ENCODE peak calls at places on chromosomes 16 and 17, in nine cellular contexts. I, Y, B, E, K, R, M, L and X are unnamed samples.

GRCh38 chr16:27515874-27516353 is 33.8 kb downstream of the GTF3C1 start:
- DNase-seq in I (no peak), L (no peak), B (peak; percentile 30), E (no peak), R (no peak), Y (no peak), M (peak; percentile 55), K (no peak), X (no peak)

GRCh38 chr17:63082273-63082861 is 116.3 kb downstream of the TANC2 start:
- DNase-seq in K (no peak), R (no peak), Y (peak; percentile 59), E (peak; percentile 82), I (no peak), L (peak; percentile 9), B (peak; percentile 17), M (no peak), X (no peak)

GRCh38 chr17:51060396-51060795 is 60.3 kb downstream of the SPAG9 start:
- DNase-seq in B (peak; percentile 6), R (no peak), Y (no peak), L (no peak), I (peak; percentile 58), E (no peak), K (no peak), M (no peak), X (no peak)

GRCh38 chr17:47279062-47279801 is 25.6 kb downstream of the ITGB3 start:
- DNase-seq in E (peak; percentile 95), L (peak; percentile 96), I (peak; percentile 99), K (no peak), B (peak; percentile 52), M (no peak), R (peak; percentile 93), Y (peak; percentile 98), X (peak; percentile 66)

GRCh38 chr17:17911003-17911613 is 61.1 kb downstream of the TOM1L2 start:
- DNase-seq in Y (no peak), B (no peak), E (no peak), M (no peak), R (no peak), L (no peak), K (no peak), I (no peak), X (no peak)

GRCh38 chr16:85363881-85364280 is 249.2 kb upstream of the GSE1 start:
- DNase-seq in B (no peak), E (no peak), K (no peak), M (no peak), I (no peak), R (no peak), Y (peak; percentile 93), L (no peak), X (no peak)

GRCh38 chr17:48483471-48484131 is 47.2 kb downstream of the HOXB1 start:
- DNase-seq in I (peak; percentile 93), M (peak; percentile 20), Y (peak; percentile 99), B (peak; percentile 41), K (no peak), R (no peak), L (peak; percentile 97), E (peak; percentile 96), X (no peak)

GRCh38 chr16:77660311-77660710 is 62.0 kb upstream of the NUDT7 start:
- DNase-seq in M (peak; percentile 16), Y (peak; percentile 60), B (peak; percentile 73), K (no peak), R (peak; percentile 86), L (no peak), E (peak; percentile 76), I (no peak), X (no peak)

GRCh38 chr16:69925311-69925710 is 25.8 kb upstream of the CLEC18A start:
- DNase-seq in L (no peak), K (no peak), Y (no peak), R (no peak), I (no peak), E (no peak), M (no peak), B (no peak), X (no peak)

GRCh38 chr17:80760501-80760900 is 215.9 kb downstream of the RPTOR start:
- DNase-seq in M (no peak), B (no peak), I (peak; percentile 79), L (no peak), R (no peak), K (no peak), E (no peak), Y (no peak), X (peak; percentile 63)

GRCh38 chr16:71367243-71367976 is 8.9 kb downstream of the CALB2 start:
- DNase-seq in I (peak; percentile 38), B (peak; percentile 69), M (peak; percentile 86), R (no peak), E (peak; percentile 16), L (peak; percentile 13), Y (no peak), K (no peak), X (no peak)

DNA sequence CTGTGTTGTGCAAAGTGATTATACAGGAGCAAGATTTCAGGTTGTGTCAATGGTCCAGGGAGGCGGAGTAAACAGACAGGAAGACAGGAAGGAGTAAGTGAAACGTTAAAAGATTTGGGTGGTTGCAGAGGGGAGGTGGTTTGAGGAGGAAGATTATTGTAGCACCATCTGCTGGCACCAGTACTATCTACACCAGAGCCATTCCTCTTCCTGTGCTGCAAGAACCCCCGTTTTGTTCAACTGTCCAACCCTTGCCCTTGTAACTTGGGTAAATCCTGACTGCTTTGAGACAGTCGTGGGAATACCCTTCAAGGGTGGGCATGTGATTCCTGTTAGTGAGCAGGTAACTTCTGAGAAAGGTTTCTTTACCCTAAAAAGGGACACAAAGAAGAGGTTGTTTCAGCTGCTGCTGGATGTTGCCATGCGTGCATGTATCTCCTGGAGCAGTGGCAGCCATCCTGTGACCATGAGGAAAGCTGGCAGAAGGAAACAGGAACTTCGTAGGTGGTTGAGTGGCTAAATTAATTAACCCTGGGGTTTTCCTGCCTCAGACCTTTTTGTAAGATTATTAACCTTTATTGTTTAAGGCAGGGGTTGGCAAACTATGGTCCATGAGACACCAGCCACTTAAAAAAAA is 124.1 kb downstream of the PRKCA start:
- DNase-seq in M (no peak), L (no peak), R (no peak), I (no peak), K (peak; percentile 64), B (no peak), Y (no peak), E (peak; percentile 39), X (no peak)
- TF ChIP-seq CTCF in M (no peak), L (no peak), R (no peak), I (peak; percentile 29), K (peak; percentile 48), B (no peak), Y (peak; percentile 29), E (peak; percentile 14), X (peak; percentile 38)

GRCh38 chr17:41785091-41785875 is 1.2 kb downstream of the JUP start:
- DNase-seq in Y (no peak), B (peak; percentile 88), R (no peak), L (no peak), I (peak; percentile 59), E (no peak), M (peak; percentile 86), K (no peak), X (no peak)

GRCh38 chr17:41785876-41786226 is 660 bp downstream of the JUP start:
- DNase-seq in I (peak; percentile 84), M (no peak), R (peak; percentile 95), B (peak; percentile 86), Y (no peak), L (no peak), K (no peak), E (no peak), X (no peak)

GRCh38 chr17:41786227-41787020 is at the start of gene JUP:
- DNase-seq in Y (peak; percentile 100), E (peak; percentile 96), M (peak; percentile 100), K (peak; percentile 88), B (peak; percentile 100), L (peak; percentile 94), I (peak; percentile 100), R (peak; percentile 100), X (peak; percentile 98)

GRCh38 chr17:41782142-41782541 is 4.4 kb downstream of the JUP start:
- DNase-seq in K (no peak), B (no peak), E (no peak), M (no peak), I (no peak), R (no peak), L (no peak), Y (no peak), X (no peak)

GRCh38 chr17:41784207-41784744 is 2.2 kb downstream of the JUP start:
- DNase-seq in I (peak; percentile 74), R (no peak), M (no peak), E (peak; percentile 32), L (no peak), B (peak; percentile 68), Y (no peak), K (no peak), X (no peak)
- TF ChIP-seq CTCF in I (no peak), R (no peak), M (no peak), E (no peak), L (no peak), B (no peak), Y (no peak), K (no peak), X (no peak)

DNA sequence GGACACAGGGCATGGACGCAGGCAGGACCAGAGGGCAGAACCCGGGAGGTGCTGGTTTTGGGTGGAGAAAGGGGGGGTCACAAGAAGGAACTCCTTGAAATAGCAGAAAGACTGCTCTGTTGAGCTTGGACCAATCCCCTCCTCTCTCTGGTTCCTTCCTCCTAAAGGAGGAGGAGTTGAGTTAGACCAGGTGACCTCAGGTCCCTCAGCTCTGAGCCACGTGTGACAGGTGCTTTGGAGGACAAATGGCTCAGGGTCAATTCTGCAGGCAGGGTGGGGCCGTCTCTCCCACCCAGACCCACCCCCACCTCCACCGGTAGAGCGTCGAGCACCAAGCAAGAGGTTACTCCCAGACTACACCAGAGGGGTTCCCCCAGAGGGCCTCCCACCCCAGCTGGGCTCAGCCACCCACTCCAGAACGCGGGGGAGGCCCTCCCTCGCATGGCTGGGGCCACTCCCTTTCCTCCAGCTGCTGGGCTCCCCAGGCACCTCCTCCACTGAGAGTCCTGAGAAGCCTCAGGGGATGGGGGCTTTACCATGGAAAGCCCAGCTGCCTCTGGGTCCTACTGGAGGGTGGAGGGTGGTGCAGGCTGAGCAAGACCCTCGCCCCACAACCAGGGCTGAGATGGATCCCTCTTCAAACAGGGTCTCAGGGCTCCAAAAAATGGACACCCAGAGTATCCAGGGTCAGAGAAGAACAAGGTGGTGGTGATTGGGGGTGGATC is 7.7 kb downstream of the MYO1C start:
- DNase-seq in L (peak; percentile 25), K (no peak), M (peak; percentile 41), R (peak; percentile 93), I (peak; percentile 73), B (peak; percentile 87), Y (peak; percentile 29), E (peak; percentile 38), X (no peak)
- TF ChIP-seq CTCF in L (no peak), K (no peak), M (peak; percentile 17), R (no peak), I (no peak), B (no peak), Y (peak; percentile 18), E (no peak), X (no peak)

DNA sequence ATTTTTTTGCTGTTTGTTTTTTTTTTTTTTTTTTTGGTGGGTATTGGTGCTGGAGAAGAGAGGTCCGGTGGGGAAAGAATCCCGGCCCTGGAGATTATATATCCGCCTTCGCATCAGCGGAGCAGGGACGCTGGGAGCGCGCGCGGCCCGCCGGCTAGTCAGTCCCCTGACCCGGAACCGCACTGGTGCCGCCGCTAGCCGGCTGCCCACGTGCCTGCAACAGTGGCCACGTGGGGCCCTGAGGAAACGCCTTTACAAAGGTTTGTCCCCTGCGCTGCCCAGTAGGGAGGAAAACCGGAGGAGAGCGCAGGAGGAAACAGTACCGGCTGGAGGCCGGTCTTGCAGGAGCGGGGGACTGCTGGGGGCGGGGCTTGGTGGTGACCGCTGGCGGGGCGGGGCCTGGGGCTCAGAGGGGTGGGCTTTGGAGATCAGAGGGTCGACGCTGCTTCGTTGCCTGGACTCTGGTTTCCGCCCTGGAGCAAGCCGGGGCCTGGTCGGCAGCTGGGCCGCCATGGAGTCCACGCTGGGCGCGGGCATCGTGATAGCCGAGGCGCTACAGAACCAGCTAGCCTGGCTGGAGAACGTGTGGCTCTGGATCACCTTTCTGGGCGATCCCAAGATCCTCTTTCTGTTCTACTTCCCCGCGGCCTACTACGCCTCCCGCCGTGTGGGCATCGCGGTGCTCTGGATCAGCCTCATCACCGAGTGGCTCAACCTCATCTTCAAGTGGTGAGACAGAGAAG is at the start of gene G6PC3:
- DNase-seq in L (peak; percentile 99), Y (peak; percentile 99), I (peak; percentile 93), M (peak; percentile 95), K (peak; percentile 80), E (peak; percentile 97), B (peak; percentile 98), R (peak; percentile 98), X (peak; percentile 87)
- TF ChIP-seq CTCF in L (no peak), Y (no peak), I (no peak), M (no peak), K (no peak), E (no peak), B (no peak), R (no peak), X (no peak)